ENCODE peak calls at places on chromosomes 1 and 21, in five cellular contexts. One of them, this sample, is unnamed.
A peak's percentile ranks its signal among the peaks of the same experiment; 100 is the strongest.

GRCh38 chr1:198253668-198254067 is 96.9 kb downstream of the NEK7 start:
- DNase-seq in uterus: no peak
- DNase-seq in PC-3: peak; percentile 52
- DNase-seq in Peyer's patch: no peak
- DNase-seq in AG04450: no peak
- DNase-seq in this sample: peak; percentile 41

GRCh38 chr1:978835-979743 is 2.8 kb downstream of the PERM1 start:
- DNase-seq in uterus: peak; percentile 11
- DNase-seq in PC-3: no peak
- DNase-seq in Peyer's patch: no peak
- DNase-seq in AG04450: no peak
- DNase-seq in this sample: no peak

GRCh38 chr1:70331962-70332361 is 22.6 kb downstream of the ANKRD13C start:
- DNase-seq in uterus: no peak
- DNase-seq in PC-3: peak; percentile 76
- DNase-seq in Peyer's patch: no peak
- DNase-seq in AG04450: no peak
- DNase-seq in this sample: no peak

GRCh38 chr1:147077081-147077480 is 95.2 kb downstream of the PRKAB2 start:
- DNase-seq in uterus: no peak
- DNase-seq in PC-3: no peak
- DNase-seq in Peyer's patch: no peak
- DNase-seq in AG04450: no peak
- DNase-seq in this sample: no peak

GRCh38 chr21:37566790-37567725 is 200.5 kb downstream of the DYRK1A start:
- DNase-seq in uterus: peak; percentile 45
- DNase-seq in PC-3: no peak
- DNase-seq in Peyer's patch: no peak
- DNase-seq in AG04450: no peak
- DNase-seq in this sample: no peak

GRCh38 chr1:47521034-47521871 is 83.4 kb downstream of the FOXD2 start:
- DNase-seq in uterus: no peak
- DNase-seq in PC-3: no peak
- DNase-seq in Peyer's patch: peak; percentile 39
- DNase-seq in AG04450: no peak
- DNase-seq in this sample: peak; percentile 36

GRCh38 chr1:181806791-181807190 is 254.7 kb downstream of the ZNF648 start:
- DNase-seq in uterus: no peak
- DNase-seq in PC-3: no peak
- DNase-seq in Peyer's patch: no peak
- DNase-seq in AG04450: no peak
- DNase-seq in this sample: no peak

GRCh38 chr1:13507075-13507474 is 6.7 kb downstream of the LRRC38 start:
- DNase-seq in uterus: no peak
- DNase-seq in PC-3: peak; percentile 20
- DNase-seq in Peyer's patch: no peak
- DNase-seq in AG04450: no peak
- DNase-seq in this sample: no peak

GRCh38 chr1:154629160-154630073 is 21.4 kb upstream of the ADAR start:
- DNase-seq in uterus: no peak
- DNase-seq in PC-3: no peak
- DNase-seq in Peyer's patch: no peak
- DNase-seq in AG04450: no peak
- DNase-seq in this sample: no peak

GRCh38 chr1:27000817-27001460 is 7.4 kb downstream of the TRNP1 start:
- DNase-seq in uterus: peak; percentile 61
- DNase-seq in PC-3: no peak
- DNase-seq in Peyer's patch: no peak
- DNase-seq in AG04450: no peak
- DNase-seq in this sample: peak; percentile 67

GRCh38 chr1:218718977-218719376 is 373.8 kb downstream of the TGFB2 start:
- DNase-seq in uterus: no peak
- DNase-seq in PC-3: no peak
- DNase-seq in Peyer's patch: no peak
- DNase-seq in AG04450: peak; percentile 86
- DNase-seq in this sample: peak; percentile 82

GRCh38 chr1:28783363-28783762 is 28.6 kb upstream of the OPRD1 start:
- DNase-seq in uterus: no peak
- DNase-seq in PC-3: no peak
- DNase-seq in Peyer's patch: no peak
- DNase-seq in AG04450: no peak
- DNase-seq in this sample: no peak
- TF ChIP-seq CTCF in uterus: no peak
- TF ChIP-seq CTCF in PC-3: peak; percentile 35
- TF ChIP-seq CTCF in Peyer's patch: no peak
- TF ChIP-seq CTCF in AG04450: no peak
- TF ChIP-seq CTCF in this sample: no peak

GRCh38 chr1:229184066-229184465 is 86.8 kb upstream of the RAB4A start:
- DNase-seq in uterus: no peak
- DNase-seq in PC-3: no peak
- DNase-seq in Peyer's patch: no peak
- DNase-seq in AG04450: no peak
- DNase-seq in this sample: no peak
- H3K4me3 ChIP-seq in uterus: no peak overlapping the region
- H3K4me3 ChIP-seq in PC-3: no peak overlapping the region
- H3K4me3 ChIP-seq in Peyer's patch: no peak overlapping the region
- H3K4me3 ChIP-seq in AG04450: no peak overlapping the region
- H3K4me3 ChIP-seq in this sample: no peak overlapping the region

GRCh38 chr1:172144445-172145060 is 275.9 kb upstream of the C1orf105 start:
- DNase-seq in uterus: peak; percentile 94
- DNase-seq in PC-3: no peak
- DNase-seq in Peyer's patch: peak; percentile 75
- DNase-seq in AG04450: peak; percentile 94
- DNase-seq in this sample: peak; percentile 93

GRCh38 chr1:172145231-172145651 is 275.2 kb upstream of the C1orf105 start:
- DNase-seq in uterus: peak; percentile 28
- DNase-seq in PC-3: no peak
- DNase-seq in Peyer's patch: no peak
- DNase-seq in AG04450: no peak
- DNase-seq in this sample: peak; percentile 55

GRCh38 chr1:172147541-172147940 is 272.9 kb upstream of the C1orf105 start:
- DNase-seq in uterus: no peak
- DNase-seq in PC-3: peak; percentile 79
- DNase-seq in Peyer's patch: no peak
- DNase-seq in AG04450: no peak
- DNase-seq in this sample: no peak

GRCh38 chr1:172145656-172146055 is 274.8 kb upstream of the C1orf105 start:
- DNase-seq in uterus: no peak
- DNase-seq in PC-3: no peak
- DNase-seq in Peyer's patch: no peak
- DNase-seq in AG04450: no peak
- DNase-seq in this sample: no peak

DNA sequence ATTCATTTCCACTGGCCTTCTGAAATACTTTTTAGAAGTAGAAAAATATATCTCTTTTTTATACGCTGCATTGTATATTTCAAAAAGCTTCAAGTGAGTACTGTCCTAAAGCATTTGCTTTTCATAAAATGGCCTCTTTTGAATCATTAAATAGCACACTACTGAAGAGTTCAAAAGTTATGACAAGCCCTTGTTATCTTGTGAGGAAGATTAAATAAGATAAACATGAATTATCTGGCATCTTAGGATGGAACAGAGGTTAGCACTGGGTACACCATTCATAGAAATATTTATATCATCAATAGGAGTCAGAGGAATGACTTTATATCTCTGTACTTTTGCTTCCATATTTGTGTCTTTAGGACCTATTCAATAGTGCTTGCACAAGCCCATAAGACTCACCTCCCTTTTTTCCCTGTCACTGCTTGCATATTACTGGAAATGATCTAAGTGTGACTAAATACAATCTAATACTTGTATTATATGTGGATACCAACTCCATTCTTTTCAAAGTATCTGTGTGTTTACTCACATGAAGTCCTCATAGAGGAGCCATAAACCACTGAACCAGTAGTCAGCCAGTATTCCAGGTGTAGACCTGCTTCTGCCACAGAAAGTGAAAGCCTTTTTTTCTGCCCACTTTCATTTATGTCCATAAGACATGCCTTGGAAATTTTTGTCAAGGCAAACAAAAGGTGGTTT is 274.2 kb upstream of the C1orf105 start:
- DNase-seq in uterus: no peak
- DNase-seq in PC-3: peak; percentile 85
- DNase-seq in Peyer's patch: no peak
- DNase-seq in AG04450: no peak
- DNase-seq in this sample: no peak
- H3K27ac ChIP-seq in uterus: peak overlapping the region; percentile 91
- H3K27ac ChIP-seq in PC-3: peak overlapping the region; percentile 9
- H3K27ac ChIP-seq in Peyer's patch: peak overlapping the region; percentile 87
- H3K27ac ChIP-seq in AG04450: no peak overlapping the region
- H3K27ac ChIP-seq in this sample: peak overlapping the region; percentile 86

GRCh38 chr1:233193741-233194140 is 101.8 kb downstream of the PCNX2 start:
- DNase-seq in uterus: no peak
- DNase-seq in PC-3: no peak
- DNase-seq in Peyer's patch: no peak
- DNase-seq in AG04450: no peak
- DNase-seq in this sample: no peak

GRCh38 chr1:233182587-233182986 is 112.9 kb downstream of the PCNX2 start:
- DNase-seq in uterus: no peak
- DNase-seq in PC-3: no peak
- DNase-seq in Peyer's patch: no peak
- DNase-seq in AG04450: no peak
- DNase-seq in this sample: no peak

GRCh38 chr1:233183226-233184020 is 112.1 kb downstream of the PCNX2 start:
- DNase-seq in uterus: no peak
- DNase-seq in PC-3: peak; percentile 10
- DNase-seq in Peyer's patch: no peak
- DNase-seq in AG04450: no peak
- DNase-seq in this sample: peak; percentile 24

DNA sequence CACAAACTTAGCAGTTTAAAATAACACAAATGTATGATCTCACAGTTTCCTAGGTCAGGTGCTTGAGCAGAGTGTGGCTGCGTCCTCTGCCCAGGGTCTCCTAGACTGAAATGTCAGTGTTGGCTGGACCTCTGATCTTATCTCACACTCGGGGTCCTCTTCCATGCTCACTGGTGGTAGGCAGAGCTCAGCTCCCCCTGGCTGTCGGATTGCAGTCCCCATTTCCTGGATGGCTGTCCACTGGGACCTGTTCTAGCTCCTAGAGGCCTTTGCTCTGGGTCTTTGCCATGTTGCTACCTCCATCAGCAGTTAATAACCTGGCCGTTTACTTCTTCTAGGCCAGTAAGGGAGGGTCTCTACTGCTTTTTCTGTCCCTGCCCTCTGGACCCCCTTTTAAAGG is 107.5 kb downstream of the PCNX2 start:
- DNase-seq in uterus: no peak
- DNase-seq in PC-3: no peak
- DNase-seq in Peyer's patch: no peak
- DNase-seq in AG04450: no peak
- DNase-seq in this sample: no peak
- TF ChIP-seq CTCF in uterus: no peak
- TF ChIP-seq CTCF in PC-3: no peak
- TF ChIP-seq CTCF in Peyer's patch: no peak
- TF ChIP-seq CTCF in AG04450: no peak
- TF ChIP-seq CTCF in this sample: no peak

GRCh38 chr1:205543351-205544305 is 39.2 kb downstream of the CDK18 start:
- DNase-seq in uterus: peak; percentile 80
- DNase-seq in PC-3: peak; percentile 99
- DNase-seq in Peyer's patch: peak; percentile 56
- DNase-seq in AG04450: peak; percentile 26
- DNase-seq in this sample: peak; percentile 76
- H3K4me3 ChIP-seq in uterus: peak overlapping the region; percentile 2
- H3K4me3 ChIP-seq in PC-3: peak overlapping the region; percentile 59
- H3K4me3 ChIP-seq in Peyer's patch: no peak overlapping the region
- H3K4me3 ChIP-seq in AG04450: peak overlapping the region; percentile 44
- H3K4me3 ChIP-seq in this sample: peak overlapping the region; percentile 35

DNA sequence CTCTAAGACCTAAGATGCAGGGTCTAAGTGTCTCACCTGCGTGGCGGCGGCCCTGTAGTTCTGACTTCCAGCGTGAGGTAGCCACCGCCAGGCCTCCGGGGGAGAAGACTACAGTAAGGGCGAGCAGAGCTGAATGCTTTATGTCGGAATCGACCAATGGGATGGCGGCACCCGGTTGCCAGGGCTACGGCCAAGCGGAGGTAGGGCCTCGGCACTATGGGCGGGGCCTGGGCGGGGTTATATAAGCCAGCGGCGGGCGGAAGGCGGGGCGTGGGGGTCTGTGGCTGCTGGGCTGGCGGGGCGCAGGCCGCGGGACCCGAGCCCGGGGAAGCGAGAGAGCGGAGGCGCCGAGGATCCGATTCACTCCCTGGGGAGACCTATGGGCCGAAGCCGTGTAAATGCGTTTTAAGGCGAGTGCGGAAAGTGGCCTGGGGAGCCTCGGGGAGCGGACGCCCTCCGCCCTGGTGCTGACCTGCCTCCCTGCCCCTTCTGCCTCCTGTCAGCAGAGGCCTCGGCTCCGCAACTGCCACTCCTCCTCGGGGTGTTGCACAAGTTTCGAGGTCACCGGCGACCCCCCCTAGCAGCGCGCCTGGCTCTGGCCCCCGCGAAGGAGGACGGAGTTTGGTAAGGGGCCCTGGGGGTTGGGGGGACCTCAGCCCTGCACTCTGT is at the start of gene AZIN2:
- DNase-seq in uterus: peak; percentile 98
- DNase-seq in PC-3: peak; percentile 96
- DNase-seq in Peyer's patch: peak; percentile 99
- DNase-seq in AG04450: peak; percentile 86
- DNase-seq in this sample: peak; percentile 95
- H3K27ac ChIP-seq in uterus: peak within 1 kb of the TSS; percentile 64
- H3K27ac ChIP-seq in PC-3: no peak within 1 kb of the TSS
- H3K27ac ChIP-seq in Peyer's patch: no peak within 1 kb of the TSS
- H3K27ac ChIP-seq in AG04450: no peak within 1 kb of the TSS
- H3K27ac ChIP-seq in this sample: peak within 1 kb of the TSS; percentile 14

DNA sequence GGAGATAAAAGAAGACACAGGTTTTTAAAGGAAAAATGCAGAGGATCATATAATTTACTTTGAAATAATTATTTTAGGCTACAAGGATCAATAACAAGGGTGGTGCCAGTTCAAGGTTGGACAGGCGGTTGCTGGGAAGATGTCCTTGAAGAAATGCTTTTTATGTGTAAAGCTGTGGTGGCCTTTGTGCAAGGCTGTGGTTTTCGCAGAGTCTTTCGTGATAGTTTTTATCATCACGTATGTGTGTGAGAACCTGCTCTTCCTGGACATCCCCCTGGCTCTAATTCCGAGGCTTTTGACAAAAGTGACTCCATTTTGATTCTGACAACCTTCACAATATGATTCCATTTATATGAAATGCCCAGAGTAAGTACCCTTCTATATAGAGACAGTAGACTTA is 85.8 kb upstream of the COG2 start:
- DNase-seq in uterus: no peak
- DNase-seq in PC-3: no peak
- DNase-seq in Peyer's patch: no peak
- DNase-seq in AG04450: no peak
- DNase-seq in this sample: no peak
- TF ChIP-seq CTCF in uterus: no peak
- TF ChIP-seq CTCF in PC-3: no peak
- TF ChIP-seq CTCF in Peyer's patch: no peak
- TF ChIP-seq CTCF in AG04450: no peak
- TF ChIP-seq CTCF in this sample: no peak

DNA sequence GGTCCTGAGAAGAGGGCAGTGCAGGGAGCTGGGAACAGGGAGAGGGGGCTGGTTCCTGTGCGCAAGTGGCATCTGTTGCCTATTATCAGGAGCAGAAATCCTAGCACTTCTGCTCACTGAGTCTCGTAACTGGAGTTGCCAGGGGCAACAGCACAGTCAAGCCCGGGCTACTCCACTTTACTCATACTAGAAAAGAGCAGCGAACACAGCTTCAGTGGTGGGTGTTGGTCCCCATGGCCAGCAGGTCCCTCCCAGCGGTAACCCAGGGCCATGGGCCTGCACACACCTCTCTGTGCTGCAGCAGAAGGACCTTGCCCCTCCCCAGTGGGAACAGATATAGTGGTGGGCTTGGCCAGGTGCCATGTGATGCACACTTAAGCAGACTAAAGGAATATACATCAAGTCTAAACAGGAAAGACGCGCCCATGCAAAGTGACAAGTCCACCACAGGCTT is 8.5 kb downstream of the PYCR2 start:
- DNase-seq in uterus: no peak
- DNase-seq in PC-3: no peak
- DNase-seq in Peyer's patch: no peak
- DNase-seq in AG04450: no peak
- DNase-seq in this sample: no peak
- H3K4me3 ChIP-seq in uterus: no peak overlapping the region
- H3K4me3 ChIP-seq in PC-3: no peak overlapping the region
- H3K4me3 ChIP-seq in Peyer's patch: no peak overlapping the region
- H3K4me3 ChIP-seq in AG04450: no peak overlapping the region
- H3K4me3 ChIP-seq in this sample: no peak overlapping the region